ENCODE peak calls at places on chromosome X, in eight cellular contexts. G is right atrium auricular region, T is left lung, W is RWPE2, V is aorta, S is Peyer's patch, Y is A549, B is OCI-LY7. R is an unnamed sample.

GRCh38 chrX:28042260-28042659 is 61.0 kb upstream of the DCAF8L1 start:
- DNase-seq in G (no peak), T (no peak), W (no peak), V (no peak), S (no peak), Y (no peak), B (no peak), R (no peak)

GRCh38 chrX:153766098-153766817 is 2.2 kb downstream of the PLXNB3 start:
- DNase-seq in G (no peak), T (no peak), W (peak; percentile 56), V (peak; percentile 79), S (peak; percentile 36), Y (no peak), B (peak; percentile 56), R (no peak)

GRCh38 chrX:19344207-19344534 is 444 bp downstream of the PDHA1 start:
- DNase-seq in G (no peak), T (no peak), W (no peak), V (no peak), S (no peak), Y (no peak), B (no peak), R (no peak)

GRCh38 chrX:71622347-71623104 is 4.2 kb upstream of the CXCR3 start:
- DNase-seq in G (peak; percentile 74), T (peak; percentile 80), W (no peak), V (peak; percentile 88), S (peak; percentile 85), Y (peak; percentile 8), B (peak; percentile 76), R (no peak)

GRCh38 chrX:108071578-108071977 is 19.8 kb downstream of the PSMD10 start:
- DNase-seq in G (no peak), T (no peak), W (no peak), V (no peak), S (no peak), Y (no peak), B (no peak), R (no peak)

GRCh38 chrX:30702736-30703135 is 49.5 kb downstream of the GK start:
- DNase-seq in G (no peak), T (no peak), W (no peak), V (no peak), S (no peak), Y (no peak), B (no peak), R (no peak)

GRCh38 chrX:40474205-40474626 is 106.6 kb upstream of the ATP6AP2 start:
- DNase-seq in G (no peak), T (peak; percentile 41), W (no peak), V (no peak), S (no peak), Y (peak; percentile 21), B (no peak), R (no peak)

GRCh38 chrX:85111347-85111746 is 107.7 kb downstream of the APOOL start:
- DNase-seq in G (no peak), T (no peak), W (no peak), V (no peak), S (no peak), Y (no peak), B (peak; percentile 15), R (no peak)

GRCh38 chrX:29746326-29746725 is 469.0 kb upstream of the MAGEB2 start:
- DNase-seq in G (no peak), T (no peak), W (no peak), V (no peak), S (no peak), Y (no peak), B (no peak), R (no peak)

GRCh38 chrX:69264134-69264533 is 98.9 kb upstream of the PJA1 start:
- DNase-seq in G (no peak), T (no peak), W (no peak), V (peak; percentile 2), S (no peak), Y (no peak), B (no peak), R (no peak)

GRCh38 chrX:108216862-108217571 is 125.4 kb downstream of the ATG4A start:
- DNase-seq in G (no peak), T (no peak), W (no peak), V (no peak), S (no peak), Y (no peak), B (no peak), R (no peak)

GRCh38 chrX:78092296-78092695 is 11.8 kb upstream of the PGK1 start:
- DNase-seq in G (no peak), T (no peak), W (peak; percentile 34), V (no peak), S (no peak), Y (no peak), B (peak; percentile 7), R (no peak)

GRCh38 chrX:129529685-129530281 is 6.5 kb upstream of the SMARCA1 start:
- DNase-seq in G (no peak), T (no peak), W (no peak), V (no peak), S (no peak), Y (no peak), B (no peak), R (no peak)

GRCh38 chrX:155259752-155260151 is 4.5 kb downstream of the RAB39B start:
- DNase-seq in G (no peak), T (no peak), W (no peak), V (no peak), S (no peak), Y (no peak), B (no peak), R (no peak)

GRCh38 chrX:155266446-155266845 is 2.2 kb upstream of the RAB39B start:
- DNase-seq in G (no peak), T (no peak), W (no peak), V (no peak), S (no peak), Y (no peak), B (no peak), R (no peak)

GRCh38 chrX:155263854-155264628 is at the start of gene RAB39B:
- DNase-seq in G (peak; percentile 61), T (no peak), W (peak; percentile 69), V (peak; percentile 83), S (peak; percentile 39), Y (peak; percentile 51), B (peak; percentile 76), R (no peak)

DNA sequence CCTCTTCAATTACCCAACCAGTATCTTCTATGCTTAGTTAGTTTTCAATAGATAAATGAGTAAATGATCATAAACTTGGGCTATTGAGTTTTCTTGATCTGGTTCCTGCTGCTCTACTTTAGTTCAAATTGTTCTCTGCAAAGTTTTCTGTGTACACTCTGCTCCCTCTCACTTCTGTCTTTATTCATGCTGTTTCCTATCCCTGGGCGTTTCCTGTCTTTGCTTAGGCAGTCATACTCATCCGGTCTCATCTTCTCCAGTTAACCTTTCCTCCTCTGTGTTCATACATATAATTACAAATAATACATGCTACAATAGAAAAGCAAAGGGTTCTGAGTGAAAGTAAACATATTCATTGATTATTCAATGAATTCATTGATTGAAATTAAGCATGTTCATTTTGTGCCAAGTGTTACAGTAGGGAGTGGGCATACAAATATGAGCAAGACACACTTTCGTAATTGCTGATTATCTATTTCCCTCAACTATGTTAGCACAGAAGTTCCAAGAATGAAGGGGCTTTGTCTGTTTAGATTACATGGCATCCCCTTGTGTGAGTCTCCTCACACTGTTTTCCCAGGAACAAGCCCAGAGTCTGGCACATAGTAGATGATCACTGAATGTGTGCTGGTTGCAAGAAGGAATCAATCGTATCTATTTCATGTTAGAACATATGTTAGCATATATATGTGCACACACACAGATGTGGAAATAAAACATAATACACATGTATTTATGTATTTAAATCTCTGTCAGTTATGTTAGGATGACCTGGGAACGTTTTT is 1.1 kb downstream of the RAB39B start:
- DNase-seq in G (no peak), T (no peak), W (no peak), V (no peak), S (no peak), Y (no peak), B (peak; percentile 35), R (no peak)
- H3K4me3 ChIP-seq in G (no peak overlapping the region), T (no peak overlapping the region), W (no peak overlapping the region), V (no peak overlapping the region), S (peak overlapping the region; percentile 48), Y (peak overlapping the region; percentile 55), B (peak overlapping the region; percentile 80), R (no peak overlapping the region)

GRCh38 chrX:138082881-138083280 is 517.0 kb downstream of the ZIC3 start:
- DNase-seq in G (no peak), T (no peak), W (no peak), V (no peak), S (no peak), Y (no peak), B (no peak), R (no peak)
- H3K27ac ChIP-seq in G (no peak overlapping the region), T (no peak overlapping the region), W (no peak overlapping the region), V (no peak overlapping the region), S (no peak overlapping the region), Y (no peak overlapping the region), B (no peak overlapping the region), R (no peak overlapping the region)

GRCh38 chrX:106037835-106038473 is 573 bp downstream of the SERPINA7 start:
- DNase-seq in G (no peak), T (no peak), W (no peak), V (no peak), S (no peak), Y (no peak), B (no peak), R (no peak)
- H3K4me3 ChIP-seq in G (no peak overlapping the region), T (no peak overlapping the region), W (no peak overlapping the region), V (no peak overlapping the region), S (no peak overlapping the region), Y (no peak overlapping the region), B (no peak overlapping the region), R (no peak overlapping the region)

DNA sequence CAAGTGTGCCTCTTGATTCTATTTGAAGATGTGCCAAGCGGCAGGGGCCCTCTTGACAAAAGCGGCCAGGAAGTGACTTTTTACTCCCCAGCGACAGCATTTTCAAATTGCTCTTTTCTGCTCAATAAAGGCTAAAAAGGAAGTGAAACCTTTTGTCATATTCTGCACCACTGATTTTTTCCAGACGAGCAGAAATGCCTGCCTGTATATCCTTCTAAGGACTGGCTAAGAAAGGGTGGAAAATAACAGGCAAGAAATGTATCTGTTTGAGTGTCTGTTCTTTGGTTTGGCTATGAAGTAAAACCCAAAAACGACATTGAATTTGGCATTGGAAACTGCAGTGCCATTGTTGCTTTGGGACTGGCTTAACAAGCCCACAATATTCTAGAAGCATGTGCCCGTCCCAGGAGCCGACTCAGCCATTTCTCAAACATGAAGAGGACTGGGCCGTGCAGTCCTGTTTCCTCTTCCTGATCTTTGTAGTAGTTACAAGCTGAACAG is 25.5 kb downstream of the TMSB4X start:
- DNase-seq in G (no peak), T (no peak), W (no peak), V (no peak), S (no peak), Y (no peak), B (peak; percentile 80), R (no peak)
- H3K27ac ChIP-seq in G (peak overlapping the region; percentile 21), T (peak overlapping the region; percentile 62), W (no peak overlapping the region), V (no peak overlapping the region), S (peak overlapping the region; percentile 55), Y (peak overlapping the region; percentile 86), B (peak overlapping the region; percentile 83), R (no peak overlapping the region)

R was measured in coronary artery.